ENCODE peak calls at places on chromosomes 4 and X, in seven cellular contexts. T is SK-N-SH, L is H1, R is HepG2, Z is K562, F is Panc1, G is GM12878. X is an unnamed sample.

GRCh38 chrX:110162867-110163266 is 155.0 kb downstream of the AMMECR1 start:
- DNase-seq in T (no peak), L (no peak), R (no peak), Z (no peak), F (no peak), G (no peak), X (no peak)

GRCh38 chrX:75746891-75747639 is 38.0 kb downstream of the MAGEE2 start:
- DNase-seq in T (peak), L (no peak), R (peak), Z (no peak), F (no peak), G (no peak), X (no peak)

GRCh38 chr4:147430111-147430510 is 50.8 kb upstream of the EDNRA start:
- DNase-seq in T (no peak), L (no peak), R (no peak), Z (no peak), F (no peak), G (no peak), X (no peak)

GRCh38 chrX:155966876-155967275 is 30.6 kb upstream of the IL9R start:
- DNase-seq in T (peak), L (no peak), R (peak), Z (peak), F (no peak), G (peak), X (peak)

GRCh38 chr4:41044165-41044564 is 170.2 kb downstream of the APBB2 start:
- DNase-seq in T (no peak), L (no peak), R (no peak), Z (no peak), F (no peak), G (no peak), X (peak)

GRCh38 chrX:118496763-118497079 is 1.1 kb downstream of the DOCK11 start:
- DNase-seq in T (no peak), L (no peak), R (no peak), Z (no peak), F (no peak), G (no peak), X (no peak)

GRCh38 chr4:25970691-25971427 is 56.8 kb downstream of the SMIM20 start:
- DNase-seq in T (no peak), L (no peak), R (peak), Z (no peak), F (no peak), G (no peak), X (no peak)

GRCh38 chr4:76373919-76374552 is 46.9 kb downstream of the CCDC158 start:
- DNase-seq in T (no peak), L (no peak), R (no peak), Z (no peak), F (no peak), G (no peak), X (no peak)

GRCh38 chr4:74308215-74308614 is at the start of gene EPGN:
- DNase-seq in T (no peak), L (no peak), R (no peak), Z (no peak), F (no peak), G (no peak), X (no peak)

GRCh38 chr4:48778431-48779094 is 1.5 kb downstream of the FRYL start:
- DNase-seq in T (peak), L (no peak), R (peak), Z (no peak), F (no peak), G (no peak), X (no peak)

GRCh38 chr4:17623451-17624001 is 9.1 kb downstream of the MED28 start:
- DNase-seq in T (no peak), L (no peak), R (no peak), Z (no peak), F (no peak), G (no peak), X (no peak)

GRCh38 chr4:74932832-74933561 is at the start of gene PARM1:
- DNase-seq in T (peak), L (peak), R (peak), Z (peak), F (peak), G (no peak), X (peak)

GRCh38 chrX:45986971-45987370 is 558.2 kb downstream of the ZNF674 start:
- DNase-seq in T (no peak), L (no peak), R (no peak), Z (no peak), F (no peak), G (no peak), X (no peak)

GRCh38 chr4:152704788-152705187 is 25.0 kb upstream of the TMEM154 start:
- DNase-seq in T (no peak), L (no peak), R (no peak), Z (no peak), F (no peak), G (no peak), X (no peak)
- TF ChIP-seq CTCF in T (no peak), L (no peak), R (no peak), Z (no peak), F (no peak), G (no peak), X (no peak)

GRCh38 chr4:23685481-23685880 is 204.4 kb downstream of the PPARGC1A start:
- DNase-seq in T (no peak), L (no peak), R (no peak), Z (no peak), F (no peak), G (no peak), X (no peak)
- TF ChIP-seq SIN3A in T (no peak), L (no peak), R (no peak), Z (no peak), F (no peak), G (no peak), X (no peak)

GRCh38 chr4:160809576-160809975 is 1354.2 kb downstream of the FSTL5 start:
- DNase-seq in T (no peak), L (no peak), R (no peak), Z (no peak), F (no peak), G (no peak), X (no peak)

GRCh38 chr4:160808174-160808573 is 1355.6 kb downstream of the FSTL5 start:
- DNase-seq in T (no peak), L (no peak), R (no peak), Z (no peak), F (no peak), G (no peak), X (no peak)

GRCh38 chr4:160811956-160812355 is 1351.8 kb downstream of the FSTL5 start:
- DNase-seq in T (no peak), L (no peak), R (no peak), Z (no peak), F (no peak), G (no peak), X (no peak)

GRCh38 chr4:160810415-160810814 is 1353.4 kb downstream of the FSTL5 start:
- DNase-seq in T (no peak), L (no peak), R (no peak), Z (no peak), F (no peak), G (no peak), X (no peak)
- TF ChIP-seq CTCF in T (no peak), L (no peak), R (no peak), Z (no peak), F (no peak), G (no peak), X (no peak)

DNA sequence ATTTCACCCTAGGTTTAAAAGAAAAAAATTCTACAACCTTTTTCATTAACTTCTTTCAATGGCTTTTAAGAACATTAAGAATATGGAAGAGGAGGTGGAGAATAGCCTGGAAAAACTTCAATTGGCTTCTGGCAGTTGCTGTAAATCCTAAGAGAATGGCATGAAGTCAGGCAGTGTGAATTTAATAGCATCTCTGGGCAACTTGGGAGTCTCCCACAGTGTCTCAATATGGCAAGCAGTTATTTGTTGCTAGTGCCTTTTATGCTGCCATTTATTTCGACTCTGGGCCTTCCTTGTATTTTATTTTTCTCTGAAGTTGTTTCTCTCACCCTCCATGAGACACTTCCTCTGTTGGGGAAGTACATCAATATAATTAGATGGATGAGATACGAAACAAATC is 322.1 kb downstream of the CBLL2 start:
- DNase-seq in T (no peak), L (no peak), R (no peak), Z (no peak), F (no peak), G (no peak), X (no peak)
- TF ChIP-seq SIN3A in T (no peak), L (no peak), R (no peak), Z (no peak), F (no peak), G (no peak), X (no peak)

X was measured in HCT116.